ENCODE peak calls at places on chromosomes 3 and 15, in eight cellular contexts. One of them, this sample, is unnamed.

GRCh38 chr3:4895848-4896247 is 83.4 kb upstream of the BHLHE40 start:
- DNase-seq in IMR-90: peak; percentile 10
- DNase-seq in WTC11: no peak
- DNase-seq in foreskin fibroblast: peak; percentile 10
- DNase-seq in fibroblast of lung: peak; percentile 3
- DNase-seq in epithelial cell of esophagus: no peak
- DNase-seq in A549: no peak
- DNase-seq in natural killer cell: no peak
- DNase-seq in this sample: no peak

GRCh38 chr15:58770519-58770856 is 614 bp upstream of the MINDY2 start:
- DNase-seq in IMR-90: peak; percentile 84
- DNase-seq in WTC11: no peak
- DNase-seq in foreskin fibroblast: peak; percentile 84
- DNase-seq in fibroblast of lung: peak; percentile 84
- DNase-seq in epithelial cell of esophagus: peak; percentile 44
- DNase-seq in A549: no peak
- DNase-seq in natural killer cell: no peak
- DNase-seq in this sample: no peak

GRCh38 chr15:87287156-87287555 is 969.4 kb downstream of the NTRK3 start:
- DNase-seq in IMR-90: peak; percentile 0
- DNase-seq in WTC11: no peak
- DNase-seq in foreskin fibroblast: peak; percentile 2
- DNase-seq in fibroblast of lung: peak; percentile 0
- DNase-seq in epithelial cell of esophagus: peak; percentile 98
- DNase-seq in A549: peak; percentile 3
- DNase-seq in natural killer cell: no peak
- DNase-seq in this sample: no peak

GRCh38 chr3:123483146-123483545 is 34.3 kb upstream of the ADCY5 start:
- DNase-seq in IMR-90: no peak
- DNase-seq in WTC11: no peak
- DNase-seq in foreskin fibroblast: no peak
- DNase-seq in fibroblast of lung: no peak
- DNase-seq in epithelial cell of esophagus: no peak
- DNase-seq in A549: no peak
- DNase-seq in natural killer cell: no peak
- DNase-seq in this sample: no peak

GRCh38 chr3:197539651-197540051 is 16.1 kb downstream of the BDH1 start:
- DNase-seq in IMR-90: no peak
- DNase-seq in WTC11: no peak
- DNase-seq in foreskin fibroblast: no peak
- DNase-seq in fibroblast of lung: no peak
- DNase-seq in epithelial cell of esophagus: peak; percentile 98
- DNase-seq in A549: no peak
- DNase-seq in natural killer cell: no peak
- DNase-seq in this sample: no peak

GRCh38 chr15:92012368-92012629 is 158.8 kb downstream of the SLCO3A1 start:
- DNase-seq in IMR-90: peak; percentile 12
- DNase-seq in WTC11: no peak
- DNase-seq in foreskin fibroblast: no peak
- DNase-seq in fibroblast of lung: no peak
- DNase-seq in epithelial cell of esophagus: peak; percentile 26
- DNase-seq in A549: no peak
- DNase-seq in natural killer cell: no peak
- DNase-seq in this sample: no peak

GRCh38 chr3:73542127-73542526 is 82.6 kb downstream of the PDZRN3 start:
- DNase-seq in IMR-90: no peak
- DNase-seq in WTC11: peak; percentile 53
- DNase-seq in foreskin fibroblast: no peak
- DNase-seq in fibroblast of lung: no peak
- DNase-seq in epithelial cell of esophagus: peak; percentile 30
- DNase-seq in A549: no peak
- DNase-seq in natural killer cell: no peak
- DNase-seq in this sample: no peak

GRCh38 chr3:171873561-171873960 is 30.4 kb downstream of the TMEM212 start:
- DNase-seq in IMR-90: peak; percentile 70
- DNase-seq in WTC11: no peak
- DNase-seq in foreskin fibroblast: peak; percentile 73
- DNase-seq in fibroblast of lung: peak; percentile 22
- DNase-seq in epithelial cell of esophagus: peak; percentile 40
- DNase-seq in A549: peak; percentile 81
- DNase-seq in natural killer cell: no peak
- DNase-seq in this sample: no peak

GRCh38 chr15:27412413-27412812 is 441.4 kb downstream of the GABRG3 start:
- DNase-seq in IMR-90: no peak
- DNase-seq in WTC11: peak; percentile 21
- DNase-seq in foreskin fibroblast: no peak
- DNase-seq in fibroblast of lung: no peak
- DNase-seq in epithelial cell of esophagus: no peak
- DNase-seq in A549: peak; percentile 20
- DNase-seq in natural killer cell: no peak
- DNase-seq in this sample: no peak

GRCh38 chr15:66700412-66700801 is 1.6 kb upstream of the SMAD6 start:
- DNase-seq in IMR-90: no peak
- DNase-seq in WTC11: no peak
- DNase-seq in foreskin fibroblast: no peak
- DNase-seq in fibroblast of lung: no peak
- DNase-seq in epithelial cell of esophagus: no peak
- DNase-seq in A549: no peak
- DNase-seq in natural killer cell: no peak
- DNase-seq in this sample: no peak

GRCh38 chr3:10289785-10290355 is 2.9 kb downstream of the GHRL start:
- DNase-seq in IMR-90: no peak
- DNase-seq in WTC11: no peak
- DNase-seq in foreskin fibroblast: no peak
- DNase-seq in fibroblast of lung: no peak
- DNase-seq in epithelial cell of esophagus: no peak
- DNase-seq in A549: no peak
- DNase-seq in natural killer cell: no peak
- DNase-seq in this sample: no peak

GRCh38 chr15:48330855-48331795 is at the start of gene DUT:
- DNase-seq in IMR-90: peak; percentile 74
- DNase-seq in WTC11: peak; percentile 81
- DNase-seq in foreskin fibroblast: peak; percentile 94
- DNase-seq in fibroblast of lung: peak; percentile 85
- DNase-seq in epithelial cell of esophagus: peak; percentile 79
- DNase-seq in A549: peak; percentile 76
- DNase-seq in natural killer cell: peak; percentile 51
- DNase-seq in this sample: peak; percentile 62

GRCh38 chr3:157026091-157026490 is 133.9 kb downstream of the CCNL1 start:
- DNase-seq in IMR-90: no peak
- DNase-seq in WTC11: no peak
- DNase-seq in foreskin fibroblast: no peak
- DNase-seq in fibroblast of lung: no peak
- DNase-seq in epithelial cell of esophagus: peak; percentile 74
- DNase-seq in A549: no peak
- DNase-seq in natural killer cell: no peak
- DNase-seq in this sample: no peak

GRCh38 chr3:95775486-95776094 is 1038.8 kb upstream of the EPHA6 start:
- DNase-seq in IMR-90: no peak
- DNase-seq in WTC11: no peak
- DNase-seq in foreskin fibroblast: no peak
- DNase-seq in fibroblast of lung: no peak
- DNase-seq in epithelial cell of esophagus: no peak
- DNase-seq in A549: no peak
- DNase-seq in natural killer cell: no peak
- DNase-seq in this sample: no peak

GRCh38 chr3:194905696-194906095 is 220.0 kb downstream of the FAM43A start:
- DNase-seq in IMR-90: peak; percentile 31
- DNase-seq in WTC11: no peak
- DNase-seq in foreskin fibroblast: no peak
- DNase-seq in fibroblast of lung: no peak
- DNase-seq in epithelial cell of esophagus: no peak
- DNase-seq in A549: no peak
- DNase-seq in natural killer cell: no peak
- DNase-seq in this sample: no peak

GRCh38 chr3:52012699-52013098 is 17.0 kb upstream of the RPL29 start:
- DNase-seq in IMR-90: no peak
- DNase-seq in WTC11: no peak
- DNase-seq in foreskin fibroblast: no peak
- DNase-seq in fibroblast of lung: no peak
- DNase-seq in epithelial cell of esophagus: no peak
- DNase-seq in A549: no peak
- DNase-seq in natural killer cell: no peak
- DNase-seq in this sample: no peak

GRCh38 chr3:104629038-104629437 is 737.7 kb upstream of the ALCAM start:
- DNase-seq in IMR-90: peak; percentile 88
- DNase-seq in WTC11: no peak
- DNase-seq in foreskin fibroblast: peak; percentile 81
- DNase-seq in fibroblast of lung: peak; percentile 79
- DNase-seq in epithelial cell of esophagus: peak; percentile 77
- DNase-seq in A549: no peak
- DNase-seq in natural killer cell: no peak
- DNase-seq in this sample: no peak

GRCh38 chr3:119221779-119222320 is 18.8 kb downstream of the B4GALT4 start:
- DNase-seq in IMR-90: peak; percentile 70
- DNase-seq in WTC11: no peak
- DNase-seq in foreskin fibroblast: peak; percentile 73
- DNase-seq in fibroblast of lung: no peak
- DNase-seq in epithelial cell of esophagus: no peak
- DNase-seq in A549: no peak
- DNase-seq in natural killer cell: no peak
- DNase-seq in this sample: no peak

GRCh38 chr3:47370887-47371697 is 9.7 kb upstream of the PTPN23 start:
- DNase-seq in IMR-90: no peak
- DNase-seq in WTC11: peak; percentile 57
- DNase-seq in foreskin fibroblast: peak; percentile 35
- DNase-seq in fibroblast of lung: no peak
- DNase-seq in epithelial cell of esophagus: peak; percentile 31
- DNase-seq in A549: no peak
- DNase-seq in natural killer cell: no peak
- DNase-seq in this sample: no peak

GRCh38 chr3:50317303-50317702 is 5.2 kb downstream of the HYAL2 start:
- DNase-seq in IMR-90: no peak
- DNase-seq in WTC11: no peak
- DNase-seq in foreskin fibroblast: no peak
- DNase-seq in fibroblast of lung: no peak
- DNase-seq in epithelial cell of esophagus: no peak
- DNase-seq in A549: no peak
- DNase-seq in natural killer cell: no peak
- DNase-seq in this sample: no peak

DNA sequence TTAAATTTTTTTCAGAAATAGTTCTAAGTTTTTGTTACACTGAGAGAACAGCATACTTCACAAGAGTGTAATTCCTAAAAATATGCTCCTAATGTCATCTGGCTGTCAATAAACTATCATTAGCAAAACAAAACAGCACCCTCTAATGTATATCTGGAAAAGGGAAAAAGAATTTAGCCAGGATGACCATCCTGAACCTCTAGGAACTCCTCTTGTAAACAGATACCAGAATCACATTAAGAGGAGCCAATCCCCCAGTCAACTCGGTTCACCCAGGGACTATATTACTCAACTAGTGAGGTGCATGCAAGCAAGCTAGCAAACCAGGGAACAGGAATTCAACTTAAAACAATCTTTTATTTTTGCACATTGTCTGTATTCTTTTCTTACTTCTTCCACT is 63.2 kb downstream of the RAD18 start:
- DNase-seq in IMR-90: peak; percentile 47
- DNase-seq in WTC11: no peak
- DNase-seq in foreskin fibroblast: no peak
- DNase-seq in fibroblast of lung: peak; percentile 7
- DNase-seq in epithelial cell of esophagus: peak; percentile 2
- DNase-seq in A549: no peak
- DNase-seq in natural killer cell: no peak
- DNase-seq in this sample: no peak
- TF ChIP-seq CTCF in IMR-90: peak; percentile 14
- TF ChIP-seq CTCF in WTC11: no peak
- TF ChIP-seq CTCF in foreskin fibroblast: no peak
- TF ChIP-seq CTCF in fibroblast of lung: no peak
- TF ChIP-seq CTCF in epithelial cell of esophagus: no peak
- TF ChIP-seq CTCF in A549: no peak
- TF ChIP-seq CTCF in natural killer cell: no peak
- TF ChIP-seq CTCF in this sample: no peak

DNA sequence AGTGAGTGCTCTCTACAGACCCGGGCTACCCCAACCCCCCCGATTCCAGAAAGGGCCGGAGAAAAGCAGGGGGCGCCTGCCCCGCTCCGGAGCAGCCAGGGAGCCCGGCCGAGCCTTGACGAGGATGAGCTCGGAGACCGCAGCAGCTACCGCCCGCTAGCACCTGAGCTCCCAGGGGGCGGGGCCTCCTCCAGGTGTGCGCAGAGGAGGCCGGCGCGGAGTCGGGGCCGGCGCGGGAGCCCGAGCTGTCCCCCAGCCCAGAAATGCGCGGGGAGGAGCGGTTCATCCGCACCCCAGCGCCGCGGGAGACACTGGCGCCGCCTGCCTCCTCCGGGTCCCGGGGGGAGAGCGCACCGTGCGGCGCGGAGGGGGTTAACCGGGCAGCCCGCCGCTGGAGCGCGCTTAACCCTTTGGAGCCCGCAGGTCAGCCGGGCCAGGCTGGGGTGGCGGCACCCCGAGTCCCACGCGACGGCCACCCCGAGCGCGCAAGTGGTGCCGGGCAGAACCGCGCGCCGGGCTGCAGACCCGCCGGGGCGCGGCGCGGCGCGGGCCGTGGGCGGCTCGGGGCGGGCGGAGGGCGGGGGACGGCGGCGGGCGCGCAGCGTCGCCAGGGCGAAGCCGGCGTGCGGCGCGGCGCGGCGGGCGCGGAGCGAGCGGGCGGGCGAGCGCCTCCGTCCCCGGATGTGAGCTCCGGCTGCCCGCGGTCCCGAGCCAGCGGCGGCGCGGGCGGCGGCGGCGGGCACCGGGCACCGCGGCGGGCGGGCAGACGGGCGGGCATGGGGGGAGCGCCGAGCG is at the start of gene CACNA1D:
- DNase-seq in IMR-90: no peak
- DNase-seq in WTC11: peak; percentile 90
- DNase-seq in foreskin fibroblast: peak; percentile 45
- DNase-seq in fibroblast of lung: no peak
- DNase-seq in epithelial cell of esophagus: peak; percentile 54
- DNase-seq in A549: no peak
- DNase-seq in natural killer cell: no peak
- DNase-seq in this sample: no peak
- TF ChIP-seq CTCF in IMR-90: no peak
- TF ChIP-seq CTCF in WTC11: no peak
- TF ChIP-seq CTCF in foreskin fibroblast: no peak
- TF ChIP-seq CTCF in fibroblast of lung: no peak
- TF ChIP-seq CTCF in epithelial cell of esophagus: no peak
- TF ChIP-seq CTCF in A549: no peak
- TF ChIP-seq CTCF in natural killer cell: no peak
- TF ChIP-seq CTCF in this sample: no peak

GRCh38 chr3:15820911-15821310 is 23.1 kb upstream of the ANKRD28 start:
- DNase-seq in IMR-90: no peak
- DNase-seq in WTC11: no peak
- DNase-seq in foreskin fibroblast: peak; percentile 62
- DNase-seq in fibroblast of lung: peak; percentile 23
- DNase-seq in epithelial cell of esophagus: no peak
- DNase-seq in A549: no peak
- DNase-seq in natural killer cell: no peak
- DNase-seq in this sample: no peak
- TF ChIP-seq CTCF in IMR-90: peak; percentile 20
- TF ChIP-seq CTCF in WTC11: no peak
- TF ChIP-seq CTCF in foreskin fibroblast: no peak
- TF ChIP-seq CTCF in fibroblast of lung: no peak
- TF ChIP-seq CTCF in epithelial cell of esophagus: no peak
- TF ChIP-seq CTCF in A549: no peak
- TF ChIP-seq CTCF in natural killer cell: no peak
- TF ChIP-seq CTCF in this sample: no peak

DNA sequence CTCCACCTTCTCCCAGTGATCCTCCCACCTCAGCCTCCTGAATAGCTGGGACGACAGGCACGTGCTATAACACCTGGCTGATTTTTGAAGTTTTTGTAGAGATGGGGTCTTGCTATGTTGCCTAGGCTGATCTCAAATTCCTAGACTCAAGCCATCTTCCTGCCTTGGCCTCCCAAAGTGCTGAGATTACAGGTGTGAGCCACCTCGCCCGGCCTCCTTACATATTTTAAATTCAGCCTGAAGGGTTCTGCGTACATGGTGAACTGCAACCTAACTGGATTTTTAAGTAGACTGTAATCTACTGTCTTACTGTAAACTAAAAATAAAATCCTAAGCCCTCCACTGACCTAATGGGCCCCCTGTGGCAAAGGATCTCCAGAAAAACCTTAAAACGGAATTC is 34.1 kb downstream of the MASP1 start:
- DNase-seq in IMR-90: no peak
- DNase-seq in WTC11: no peak
- DNase-seq in foreskin fibroblast: no peak
- DNase-seq in fibroblast of lung: no peak
- DNase-seq in epithelial cell of esophagus: no peak
- DNase-seq in A549: no peak
- DNase-seq in natural killer cell: no peak
- DNase-seq in this sample: no peak
- TF ChIP-seq CTCF in IMR-90: no peak
- TF ChIP-seq CTCF in WTC11: no peak
- TF ChIP-seq CTCF in foreskin fibroblast: no peak
- TF ChIP-seq CTCF in fibroblast of lung: no peak
- TF ChIP-seq CTCF in epithelial cell of esophagus: no peak
- TF ChIP-seq CTCF in A549: no peak
- TF ChIP-seq CTCF in natural killer cell: no peak
- TF ChIP-seq CTCF in this sample: no peak

This sample was measured in CD14-positive monocyte.